ENCODE peak calls at places on chromosome 20, in five cellular contexts. O is lower leg skin, P is KBM-7, Z is SK-MEL-5, M is GM13976. B is an unnamed sample.
A peak's percentile ranks its signal among the peaks of the same experiment; 100 is the strongest.

GRCh38 chr20:57807418-57808265 is 97.8 kb upstream of the PMEPA1 start:
- DNase-seq in Z (no peak), M (no peak), P (no peak), O (no peak), B (no peak)

GRCh38 chr20:35048739-35049138 is 43.9 kb downstream of the TRPC4AP start:
- DNase-seq in Z (peak; percentile 95), O (no peak), P (no peak), M (no peak), B (no peak)

GRCh38 chr20:38246357-38247165 is 14.0 kb downstream of the KIAA1755 start:
- DNase-seq in P (no peak), M (no peak), O (no peak), Z (no peak), B (peak; percentile 92)

GRCh38 chr20:4220352-4220751 is 205.0 kb upstream of the RNF24 start:
- DNase-seq in P (no peak), M (no peak), O (no peak), Z (peak; percentile 24), B (no peak)

GRCh38 chr20:25081730-25082497 is at the start of gene VSX1:
- DNase-seq in O (peak; percentile 84), M (no peak), Z (no peak), P (no peak), B (no peak)

GRCh38 chr20:59939052-59939878 is 840 bp downstream of the PPP1R3D start:
- DNase-seq in O (no peak), P (no peak), Z (no peak), M (no peak), B (peak; percentile 72)

GRCh38 chr20:38290829-38291581 is 13.0 kb upstream of the BPI start:
- DNase-seq in M (no peak), O (no peak), Z (peak; percentile 52), P (no peak), B (no peak)

GRCh38 chr20:61730631-61731362 is 334.9 kb downstream of the TAF4 start:
- DNase-seq in O (no peak), Z (no peak), P (no peak), M (no peak), B (no peak)

GRCh38 chr20:49543071-49543857 is 24.7 kb downstream of the PTGIS start:
- DNase-seq in Z (no peak), P (no peak), M (no peak), O (peak; percentile 70), B (peak; percentile 59)

B was measured in sigmoid colon.